ENCODE peak calls at places on chromosome 21, in ten cellular contexts. B, U, T, O, H, G, A, S, X and L are unnamed samples.

GRCh38 chr21:41316641-41317392 is at the start of gene FAM3B:
- DNase-seq in A (no peak), U (no peak), H (no peak), G (no peak), O (no peak), B (no peak), T (no peak), X (no peak), S (no peak), L (no peak)

GRCh38 chr21:35559881-35560280 is 500.4 kb downstream of the SETD4 start:
- DNase-seq in B (peak), A (peak), U (no peak), H (peak), S (no peak), T (peak), O (no peak), X (no peak), G (no peak), L (no peak)

GRCh38 chr21:26710155-26710554 is 135.1 kb downstream of the ADAMTS1 start:
- DNase-seq in T (no peak), O (no peak), A (no peak), X (no peak), S (no peak), G (no peak), B (no peak), H (no peak), U (no peak), L (no peak)

GRCh38 chr21:43924421-43925095 is 59.5 kb downstream of the AGPAT3 start:
- DNase-seq in B (no peak), X (no peak), U (no peak), H (no peak), T (no peak), G (no peak), S (no peak), O (no peak), A (no peak), L (no peak)

GRCh38 chr21:20004353-20004752 is 993.9 kb upstream of the NCAM2 start:
- DNase-seq in B (no peak), H (no peak), O (no peak), T (no peak), A (no peak), S (no peak), X (no peak), G (no peak), U (no peak), L (no peak)

GRCh38 chr21:27219068-27219467 is 252.2 kb upstream of the ADAMTS5 start:
- DNase-seq in H (peak), X (no peak), A (peak), S (no peak), B (peak), U (peak), G (peak), O (no peak), T (peak), L (no peak)

GRCh38 chr21:33762798-33763572 is 120.7 kb downstream of the ITSN1 start:
- DNase-seq in X (no peak), H (peak), A (peak), T (peak), G (peak), U (peak), S (no peak), B (peak), O (no peak), L (no peak)

GRCh38 chr21:37338671-37339526 is 27.7 kb upstream of the DYRK1A start:
- DNase-seq in T (peak), H (peak), B (peak), S (peak), O (peak), X (no peak), U (peak), G (peak), A (peak), L (no peak)

GRCh38 chr21:28142692-28143091 is 850.0 kb downstream of the LTN1 start:
- DNase-seq in U (peak), A (peak), H (peak), B (peak), G (peak), S (peak), X (no peak), T (peak), O (no peak), L (no peak)

GRCh38 chr21:27425172-27425571 is 458.3 kb upstream of the ADAMTS5 start:
- DNase-seq in O (no peak), A (no peak), H (peak), U (no peak), S (no peak), G (peak), B (no peak), X (no peak), T (no peak), L (no peak)

GRCh38 chr21:44306926-44307687 is 7.3 kb downstream of the PFKL start:
- DNase-seq in U (no peak), O (no peak), G (peak), B (no peak), S (no peak), A (peak), T (peak), X (no peak), H (no peak), L (no peak)

GRCh38 chr21:45721656-45722055 is 78.1 kb downstream of the PCBP3 start:
- DNase-seq in O (no peak), H (no peak), X (no peak), T (peak), U (no peak), A (no peak), B (no peak), G (no peak), S (no peak), L (no peak)